ENCODE peak calls at places on chromosomes 11 and 22, in nine cellular contexts. S is lower lobe of right lung, T is HCT116, E is right lobe of liver, V is psoas muscle, P is mucosa of descending colon, X is spleen, D is heart right ventricle, O is pancreas. J is an unnamed sample.

GRCh38 chr11:360326-361280 is 8.7 kb upstream of the B4GALNT4 start:
- DNase-seq in T (no peak), D (no peak), S (no peak), V (no peak), X (peak), O (peak), P (no peak), E (no peak), J (no peak)

GRCh38 chr11:63710476-63711217 is 29.3 kb downstream of the RTN3 start:
- DNase-seq in P (peak), E (no peak), S (no peak), V (no peak), X (no peak), D (no peak), T (no peak), O (no peak), J (peak)

GRCh38 chr11:117874910-117875396 is 1.5 kb downstream of the FXYD6 start:
- DNase-seq in X (no peak), D (no peak), S (no peak), E (no peak), T (no peak), V (no peak), O (no peak), P (no peak), J (no peak)

GRCh38 chr11:112795142-112795815 is 165.9 kb upstream of the NCAM1 start:
- DNase-seq in X (no peak), V (peak), D (no peak), O (no peak), S (no peak), T (peak), E (no peak), P (peak), J (peak)

GRCh38 chr22:48670317-48670716 is 1157.4 kb downstream of the BRD1 start:
- DNase-seq in V (no peak), D (no peak), T (no peak), X (no peak), O (peak), S (no peak), E (no peak), P (no peak), J (no peak)

GRCh38 chr11:94117197-94117574 is 11.5 kb upstream of the PANX1 start:
- DNase-seq in X (no peak), P (no peak), D (no peak), V (no peak), E (no peak), S (no peak), O (no peak), T (no peak), J (no peak)

GRCh38 chr11:62719302-62719978 is 7.8 kb downstream of the HNRNPUL2 start:
- DNase-seq in E (no peak), T (no peak), S (no peak), O (no peak), X (no peak), P (no peak), D (no peak), V (no peak), J (no peak)

GRCh38 chr11:68904458-68904847 is 762 bp downstream of the IGHMBP2 start:
- DNase-seq in D (no peak), X (no peak), T (no peak), S (no peak), V (peak), E (no peak), P (no peak), O (no peak), J (peak)

GRCh38 chr11:16749666-16750065 is 11.2 kb downstream of the C11orf58 start:
- DNase-seq in S (no peak), V (no peak), X (no peak), P (no peak), O (no peak), E (no peak), D (no peak), T (no peak), J (no peak)

GRCh38 chr11:134679592-134679991 is 267.6 kb upstream of the B3GAT1 start:
- DNase-seq in D (no peak), T (no peak), O (no peak), S (no peak), X (no peak), V (no peak), E (no peak), P (no peak), J (no peak)

GRCh38 chr11:117663826-117664225 is 133.2 kb downstream of the DSCAML1 start:
- DNase-seq in O (no peak), T (no peak), P (no peak), S (no peak), X (peak), V (no peak), D (no peak), E (no peak), J (no peak)

GRCh38 chr22:19772673-19773469 is 12.3 kb downstream of the TBX1 start:
- DNase-seq in X (peak), O (no peak), T (no peak), D (no peak), V (peak), S (peak), E (peak), P (peak), J (no peak)

GRCh38 chr11:113507341-113507740 is 32.1 kb upstream of the DRD2 start:
- DNase-seq in V (no peak), S (no peak), E (no peak), O (no peak), P (no peak), D (no peak), T (no peak), X (no peak), J (no peak)

GRCh38 chr11:35488117-35488516 is 37.3 kb downstream of the PAMR1 start:
- DNase-seq in P (no peak), E (no peak), V (no peak), X (no peak), T (no peak), S (no peak), O (no peak), D (no peak), J (peak)

GRCh38 chr22:23501244-23501643 is 78.8 kb downstream of the IGLL1 start:
- DNase-seq in X (no peak), V (no peak), P (no peak), O (no peak), T (no peak), S (peak), D (no peak), E (no peak), J (no peak)

GRCh38 chr11:119885861-119886567 is 157.0 kb upstream of the NECTIN1 start:
- DNase-seq in T (no peak), O (no peak), S (no peak), P (peak), D (no peak), V (no peak), X (peak), E (no peak), J (no peak)

GRCh38 chr11:68962527-68963250 is 18.1 kb downstream of the MRGPRD start:
- DNase-seq in V (no peak), E (no peak), O (no peak), S (peak), D (no peak), P (no peak), T (no peak), X (peak), J (no peak)

GRCh38 chr11:6273188-6273587 is 13.6 kb downstream of the CCKBR start:
- DNase-seq in D (no peak), S (no peak), E (no peak), V (no peak), O (no peak), T (no peak), P (no peak), X (no peak), J (no peak)

GRCh38 chr11:1099519-1100355 is 25.1 kb downstream of the MUC2 start:
- DNase-seq in T (no peak), O (peak), V (no peak), E (no peak), D (no peak), S (peak), P (no peak), X (no peak), J (no peak)

GRCh38 chr11:72433455-72434061 is 773 bp downstream of the CLPB start:
- DNase-seq in O (no peak), T (no peak), D (no peak), V (no peak), S (peak), X (no peak), E (no peak), P (peak), J (no peak)

GRCh38 chr11:44858796-44859527 is 91.7 kb downstream of the TP53I11 start:
- DNase-seq in D (no peak), O (no peak), P (no peak), V (no peak), E (no peak), X (peak), S (no peak), T (no peak), J (no peak)

GRCh38 chr22:23591203-23591791 is 11.2 kb upstream of the IGLL1 start:
- DNase-seq in D (peak), X (peak), O (peak), P (peak), S (peak), V (peak), E (peak), T (peak), J (peak)

GRCh38 chr11:114317738-114318137 is 21.5 kb downstream of the NNMT start:
- DNase-seq in X (no peak), T (peak), D (peak), P (peak), E (no peak), V (no peak), S (no peak), O (no peak), J (peak)

GRCh38 chr11:77522215-77522614 is 48.3 kb upstream of the PAK1 start:
- DNase-seq in X (no peak), S (no peak), T (no peak), E (no peak), O (no peak), D (no peak), P (no peak), V (no peak), J (no peak)

GRCh38 chr22:27726726-27727449 is 74.7 kb downstream of the MN1 start:
- DNase-seq in X (no peak), D (peak), V (peak), S (peak), P (peak), O (no peak), T (no peak), E (no peak), J (peak)

GRCh38 chr11:111793863-111794262 is 27.7 kb upstream of the PPP2R1B start:
- DNase-seq in X (no peak), T (no peak), E (peak), D (no peak), O (no peak), V (peak), P (no peak), S (no peak), J (no peak)

GRCh38 chr22:42533638-42533977 is 14.0 kb upstream of the RRP7A start:
- DNase-seq in T (no peak), O (no peak), S (no peak), P (no peak), E (no peak), V (no peak), D (no peak), X (no peak), J (no peak)

DNA sequence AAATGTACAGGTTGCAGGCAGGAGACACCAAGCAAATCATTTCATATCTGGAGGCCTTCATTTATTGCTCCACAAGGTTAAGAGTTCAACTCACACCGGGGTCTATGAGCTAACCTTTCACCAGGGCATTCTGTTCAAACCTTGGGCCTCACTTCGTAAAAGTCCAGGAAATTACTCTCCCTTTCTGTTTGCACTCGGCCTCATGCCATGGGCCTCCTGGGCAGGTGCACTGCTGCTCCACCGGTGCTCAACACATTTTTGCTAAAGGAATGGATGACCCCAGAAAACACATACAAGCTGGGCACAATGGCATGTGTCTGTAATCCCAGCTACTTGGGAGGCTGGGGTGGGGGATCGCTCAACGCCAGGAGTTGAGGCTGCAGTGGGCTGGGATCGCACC is 16.6 kb upstream of the RRP7A start:
- DNase-seq in T (no peak), X (no peak), S (no peak), O (no peak), P (no peak), D (no peak), V (no peak), E (no peak), J (no peak)
- H3K4me3 ChIP-seq in T (no peak), X (no peak), S (no peak), O (no peak), P (no peak), D (no peak), V (no peak), E (no peak), J (no peak)

DNA sequence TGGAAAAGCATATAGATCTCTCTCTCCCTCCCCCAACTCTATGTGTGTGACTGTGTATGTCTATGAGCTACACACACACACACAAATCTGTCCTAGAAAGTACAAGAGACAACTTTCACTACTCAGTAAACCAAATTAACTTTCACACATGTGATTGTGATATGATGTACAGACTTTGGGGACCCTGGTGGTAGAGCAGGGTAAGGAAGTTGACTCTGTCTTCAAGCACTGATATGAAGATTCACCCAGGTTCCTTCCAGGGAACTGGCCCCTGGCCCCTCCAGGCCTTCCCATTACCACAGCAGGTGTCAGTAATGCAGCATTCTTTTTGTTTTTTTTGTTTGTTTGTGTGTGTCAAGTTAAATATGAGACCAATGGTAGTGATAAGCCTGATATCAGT is 66.1 kb upstream of the PTH start:
- DNase-seq in X (no peak), O (no peak), T (no peak), E (no peak), D (no peak), V (no peak), P (no peak), S (no peak), J (no peak)
- TF ChIP-seq CTCF in X (no peak), O (no peak), T (no peak), E (no peak), D (no peak), V (no peak), P (no peak), S (no peak), J (no peak)

GRCh38 chr11:7522106-7522505 is 8.3 kb downstream of the PPFIBP2 start:
- DNase-seq in E (no peak), T (no peak), D (no peak), S (no peak), P (no peak), O (no peak), V (no peak), X (no peak), J (no peak)

GRCh38 chr11:7518811-7519562 is 5.2 kb downstream of the PPFIBP2 start:
- DNase-seq in T (no peak), D (no peak), V (no peak), P (no peak), O (no peak), X (no peak), E (no peak), S (no peak), J (no peak)

GRCh38 chr11:7522546-7522945 is 8.7 kb downstream of the PPFIBP2 start:
- DNase-seq in D (no peak), P (no peak), E (no peak), T (no peak), X (no peak), O (no peak), V (no peak), S (no peak), J (no peak)

GRCh38 chr11:7520981-7521487 is 7.2 kb downstream of the PPFIBP2 start:
- DNase-seq in S (no peak), X (no peak), D (no peak), T (no peak), P (no peak), V (no peak), E (no peak), O (no peak), J (no peak)

GRCh38 chr11:7520011-7520942 is 6.5 kb downstream of the PPFIBP2 start:
- DNase-seq in T (no peak), O (no peak), S (no peak), P (no peak), D (no peak), E (no peak), V (no peak), X (no peak), J (no peak)
- H3K4me3 ChIP-seq in T (no peak), O (no peak), S (no peak), P (no peak), D (no peak), E (no peak), V (no peak), X (no peak), J (no peak)

GRCh38 chr22:44546686-44547310 is 48.8 kb upstream of the RTL6 start:
- DNase-seq in E (no peak), O (no peak), V (no peak), T (no peak), S (no peak), X (no peak), P (no peak), D (no peak), J (no peak)
- TF ChIP-seq CTCF in E (no peak), O (no peak), V (no peak), T (no peak), S (no peak), X (no peak), P (no peak), D (no peak), J (no peak)

DNA sequence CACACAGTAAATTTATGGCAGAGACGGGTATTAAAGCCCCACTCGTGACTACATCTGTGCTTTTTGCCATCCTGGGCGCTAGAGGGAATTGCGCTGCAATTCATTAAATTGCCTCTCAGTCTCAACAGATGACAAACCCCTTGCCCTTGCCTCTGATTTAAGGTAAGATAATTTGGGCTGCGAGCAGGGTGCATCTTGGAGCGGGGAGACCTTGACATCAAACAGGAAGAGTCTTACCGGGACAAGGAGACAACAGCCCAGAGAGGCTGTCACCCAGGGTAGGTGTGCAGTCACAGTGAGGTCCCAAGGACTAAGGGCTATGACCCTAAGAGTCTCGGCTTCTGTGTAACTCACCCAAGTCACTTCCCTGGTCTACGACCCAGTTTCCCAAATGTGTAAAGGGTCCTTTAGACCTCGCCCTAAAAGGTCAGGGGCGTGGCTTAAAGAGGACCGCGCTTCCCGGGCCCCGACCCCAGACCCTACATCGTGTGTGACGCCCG is 427 bp upstream of the TOM1 start:
- DNase-seq in P (no peak), X (no peak), O (no peak), E (no peak), S (no peak), T (no peak), V (no peak), D (no peak), J (peak)
- H3K4me3 ChIP-seq in P (peak), X (peak), O (peak), E (peak), S (peak), T (peak), V (peak), D (peak), J (peak)

GRCh38 chr22:38155703-38156102 is 25.9 kb downstream of the PLA2G6 start:
- DNase-seq in E (no peak), V (no peak), O (no peak), S (no peak), X (no peak), D (no peak), P (no peak), T (no peak), J (no peak)
- TF ChIP-seq CTCF in E (no peak), V (no peak), O (no peak), S (no peak), X (no peak), D (no peak), P (no peak), T (no peak), J (no peak)

GRCh38 chr11:66334605-66335442 is 1.4 kb downstream of the RIN1 start:
- DNase-seq in X (peak), D (no peak), V (no peak), P (no peak), E (peak), T (no peak), S (peak), O (peak), J (no peak)
- H3K4me3 ChIP-seq in X (peak), D (peak), V (peak), P (no peak), E (no peak), T (peak), S (peak), O (no peak), J (peak)

J was measured in fibroblast of pulmonary artery.